ENCODE peak calls at places on chromosomes 5 and 9, in five cellular contexts. One of them, this sample, is unnamed.

GRCh38 chr9:116318463-116319271 is 165.1 kb downstream of the PAPPA start:
- DNase-seq in left ventricle myocardium inferior: peak; percentile 73
- DNase-seq in GM23248: peak; percentile 82
- DNase-seq in coronary artery: no peak
- DNase-seq in Karpas-422: no peak
- DNase-seq in this sample: no peak

GRCh38 chr9:95507456-95508241 is 9.1 kb downstream of the PTCH1 start:
- DNase-seq in Karpas-422: peak; percentile 74
- DNase-seq in GM23248: peak; percentile 75
- DNase-seq in left ventricle myocardium inferior: peak; percentile 52
- DNase-seq in coronary artery: no peak
- DNase-seq in this sample: peak; percentile 45

GRCh38 chr5:34484591-34485228 is 171.4 kb upstream of the RAI14 start:
- DNase-seq in Karpas-422: no peak
- DNase-seq in GM23248: peak; percentile 52
- DNase-seq in coronary artery: no peak
- DNase-seq in left ventricle myocardium inferior: no peak
- DNase-seq in this sample: no peak

GRCh38 chr9:36867672-36868471 is 166.2 kb downstream of the PAX5 start:
- DNase-seq in Karpas-422: no peak
- DNase-seq in coronary artery: no peak
- DNase-seq in left ventricle myocardium inferior: no peak
- DNase-seq in GM23248: no peak
- DNase-seq in this sample: no peak

GRCh38 chr5:172505403-172505759 is 51.1 kb upstream of the SH3PXD2B start:
- DNase-seq in Karpas-422: no peak
- DNase-seq in left ventricle myocardium inferior: no peak
- DNase-seq in coronary artery: peak; percentile 22
- DNase-seq in GM23248: no peak
- DNase-seq in this sample: no peak

GRCh38 chr9:129464972-129465833 is 155.7 kb downstream of the C9orf50 start:
- DNase-seq in coronary artery: no peak
- DNase-seq in Karpas-422: no peak
- DNase-seq in GM23248: peak; percentile 67
- DNase-seq in left ventricle myocardium inferior: no peak
- DNase-seq in this sample: no peak

GRCh38 chr5:143657814-143658395 is 154.1 kb upstream of the HMHB1 start:
- DNase-seq in Karpas-422: peak; percentile 70
- DNase-seq in left ventricle myocardium inferior: no peak
- DNase-seq in GM23248: no peak
- DNase-seq in coronary artery: no peak
- DNase-seq in this sample: no peak

GRCh38 chr5:93385665-93386064 is 195.4 kb downstream of the NR2F1-AS1 start:
- DNase-seq in left ventricle myocardium inferior: no peak
- DNase-seq in coronary artery: no peak
- DNase-seq in GM23248: peak; percentile 21
- DNase-seq in Karpas-422: no peak
- DNase-seq in this sample: no peak

GRCh38 chr9:113623851-113624485 is 160.4 kb downstream of the RGS3 start:
- DNase-seq in Karpas-422: no peak
- DNase-seq in GM23248: no peak
- DNase-seq in left ventricle myocardium inferior: no peak
- DNase-seq in coronary artery: peak; percentile 45
- DNase-seq in this sample: no peak

GRCh38 chr5:151012857-151013256 is 7.5 kb upstream of the GPX3 start:
- DNase-seq in coronary artery: no peak
- DNase-seq in GM23248: no peak
- DNase-seq in Karpas-422: no peak
- DNase-seq in left ventricle myocardium inferior: no peak
- DNase-seq in this sample: no peak

GRCh38 chr5:178332096-178332780 is 99.6 kb upstream of the PHYKPL start:
- DNase-seq in coronary artery: no peak
- DNase-seq in GM23248: no peak
- DNase-seq in left ventricle myocardium inferior: no peak
- DNase-seq in Karpas-422: no peak
- DNase-seq in this sample: no peak

GRCh38 chr5:136686192-136686872 is 321.0 kb upstream of the TRPC7 start:
- DNase-seq in Karpas-422: peak; percentile 65
- DNase-seq in left ventricle myocardium inferior: no peak
- DNase-seq in GM23248: peak; percentile 46
- DNase-seq in coronary artery: no peak
- DNase-seq in this sample: no peak

GRCh38 chr5:62486672-62487071 is 74.1 kb downstream of the IPO11 start:
- DNase-seq in left ventricle myocardium inferior: no peak
- DNase-seq in Karpas-422: no peak
- DNase-seq in GM23248: no peak
- DNase-seq in coronary artery: no peak
- DNase-seq in this sample: no peak

GRCh38 chr5:137199201-137199600 is 299.9 kb downstream of the SPOCK1 start:
- DNase-seq in left ventricle myocardium inferior: no peak
- DNase-seq in coronary artery: no peak
- DNase-seq in Karpas-422: no peak
- DNase-seq in GM23248: no peak
- DNase-seq in this sample: no peak

GRCh38 chr9:93576296-93577044 is at the start of gene PHF2:
- DNase-seq in Karpas-422: peak; percentile 67
- DNase-seq in left ventricle myocardium inferior: no peak
- DNase-seq in GM23248: peak; percentile 61
- DNase-seq in coronary artery: peak; percentile 59
- DNase-seq in this sample: no peak

GRCh38 chr5:14718778-14719177 is 54.3 kb downstream of the OTULIN start:
- DNase-seq in Karpas-422: no peak
- DNase-seq in left ventricle myocardium inferior: no peak
- DNase-seq in coronary artery: peak; percentile 26
- DNase-seq in GM23248: no peak
- DNase-seq in this sample: no peak

GRCh38 chr9:87194471-87194870 is 247.2 kb upstream of the GAS1 start:
- DNase-seq in Karpas-422: no peak
- DNase-seq in GM23248: peak; percentile 89
- DNase-seq in left ventricle myocardium inferior: no peak
- DNase-seq in coronary artery: no peak
- DNase-seq in this sample: no peak

GRCh38 chr9:8338742-8339425 is 539.3 kb upstream of the DMAC1 start:
- DNase-seq in coronary artery: no peak
- DNase-seq in left ventricle myocardium inferior: no peak
- DNase-seq in GM23248: no peak
- DNase-seq in Karpas-422: no peak
- DNase-seq in this sample: no peak

GRCh38 chr5:51384281-51384840 is 1.1 kb downstream of the ISL1 start:
- DNase-seq in GM23248: no peak
- DNase-seq in left ventricle myocardium inferior: no peak
- DNase-seq in coronary artery: no peak
- DNase-seq in Karpas-422: no peak
- DNase-seq in this sample: no peak

GRCh38 chr5:76367623-76368366 is 35.3 kb upstream of the IQGAP2 start:
- DNase-seq in Karpas-422: no peak
- DNase-seq in GM23248: peak; percentile 18
- DNase-seq in coronary artery: no peak
- DNase-seq in left ventricle myocardium inferior: no peak
- DNase-seq in this sample: no peak

GRCh38 chr9:70412678-70413426 is 1.6 kb downstream of the KLF9 start:
- DNase-seq in GM23248: peak; percentile 85
- DNase-seq in Karpas-422: no peak
- DNase-seq in left ventricle myocardium inferior: peak; percentile 90
- DNase-seq in coronary artery: peak; percentile 94
- DNase-seq in this sample: peak; percentile 74

GRCh38 chr5:15529821-15530220 is 29.8 kb downstream of the FBXL7 start:
- DNase-seq in left ventricle myocardium inferior: no peak
- DNase-seq in coronary artery: no peak
- DNase-seq in Karpas-422: no peak
- DNase-seq in GM23248: no peak
- DNase-seq in this sample: no peak

GRCh38 chr5:10555134-10555733 is 8.6 kb upstream of the ANKRD33B start:
- DNase-seq in left ventricle myocardium inferior: no peak
- DNase-seq in coronary artery: no peak
- DNase-seq in GM23248: peak; percentile 90
- DNase-seq in Karpas-422: no peak
- DNase-seq in this sample: no peak

GRCh38 chr5:67453526-67453925 is 256.9 kb upstream of the CD180 start:
- DNase-seq in coronary artery: no peak
- DNase-seq in GM23248: no peak
- DNase-seq in left ventricle myocardium inferior: no peak
- DNase-seq in Karpas-422: no peak
- DNase-seq in this sample: no peak

DNA sequence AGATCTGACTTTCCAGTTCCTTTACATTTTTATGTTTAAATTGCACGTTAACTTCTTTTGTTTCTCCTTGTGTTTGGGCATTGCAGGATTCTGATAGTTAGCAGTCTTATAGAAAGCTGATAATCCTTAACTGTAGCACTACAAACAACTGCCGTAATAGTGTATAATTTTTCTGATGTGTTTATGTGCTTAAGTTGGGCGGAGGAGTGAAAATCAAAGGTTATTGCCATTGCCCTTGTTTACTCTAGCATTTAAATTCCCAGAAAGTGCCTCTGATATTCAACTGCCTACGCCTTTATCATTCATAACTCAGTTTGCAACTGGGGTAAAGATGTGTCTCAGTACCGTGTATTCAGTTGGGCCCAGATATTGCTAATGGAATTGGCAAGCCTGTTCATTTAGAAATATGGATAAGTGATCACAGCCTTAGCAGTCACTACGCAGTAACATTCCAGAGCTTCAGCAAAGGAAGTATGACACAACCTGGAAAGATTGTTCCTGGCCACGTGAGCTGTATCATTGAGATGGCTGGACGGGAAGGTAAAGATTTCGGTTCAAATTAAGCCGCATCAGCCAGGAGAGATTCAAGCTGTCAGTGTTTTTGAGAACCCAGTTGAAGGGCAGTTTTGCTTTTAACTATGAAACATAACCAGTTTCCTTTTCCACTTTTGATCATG is 28.1 kb upstream of the LRRTM2 start:
- DNase-seq in Karpas-422: no peak
- DNase-seq in left ventricle myocardium inferior: no peak
- DNase-seq in GM23248: peak; percentile 47
- DNase-seq in coronary artery: no peak
- DNase-seq in this sample: no peak
- H3K27ac ChIP-seq in Karpas-422: no peak overlapping the region
- H3K27ac ChIP-seq in left ventricle myocardium inferior: peak overlapping the region; percentile 58
- H3K27ac ChIP-seq in GM23248: no peak overlapping the region
- H3K27ac ChIP-seq in coronary artery: no peak overlapping the region
- H3K27ac ChIP-seq in this sample: no peak overlapping the region

DNA sequence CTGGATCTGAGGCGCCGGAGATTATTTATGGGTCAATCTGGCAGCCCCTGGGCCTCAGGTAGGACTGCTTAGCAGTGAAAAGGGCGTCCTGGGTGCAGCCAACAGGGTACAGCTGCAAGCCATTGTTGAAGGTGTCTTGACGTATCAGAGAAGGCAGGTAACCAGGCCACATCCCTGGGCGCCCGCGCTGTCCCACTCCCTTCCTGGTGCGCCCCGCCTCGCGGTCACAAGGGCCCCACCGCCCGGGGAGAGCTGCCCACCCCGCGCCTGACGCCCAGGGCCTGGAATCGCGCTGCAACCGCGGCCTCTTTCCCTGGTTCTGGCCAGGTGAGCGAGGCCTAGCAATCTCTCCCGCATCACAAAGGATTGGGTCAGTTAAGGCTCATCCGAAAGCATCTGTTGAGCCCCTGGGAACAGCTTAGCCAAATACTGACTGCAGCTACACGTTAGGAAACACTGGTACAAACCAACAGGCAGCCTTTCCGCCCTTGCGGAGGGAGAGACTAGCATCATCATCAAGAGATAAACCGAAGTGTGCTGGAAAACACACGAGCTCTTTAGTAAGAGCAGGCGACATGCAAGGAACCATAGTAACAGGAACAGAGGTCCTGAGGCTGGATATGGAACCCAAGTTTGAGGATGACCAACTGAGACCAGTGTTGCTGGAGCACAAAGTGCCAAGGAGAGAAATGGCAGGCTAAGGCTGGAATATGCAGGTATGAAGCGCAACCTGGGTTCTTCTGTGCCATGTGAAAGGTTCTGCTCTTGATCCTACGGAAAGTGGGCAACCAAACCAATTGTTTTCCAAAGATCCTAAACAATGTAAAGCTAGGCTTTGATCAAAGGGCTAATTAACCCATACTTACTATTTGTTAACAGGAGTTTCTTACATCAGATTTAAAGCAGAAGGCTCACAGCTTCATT is 3.5 kb downstream of the RPS23 start:
- DNase-seq in GM23248: no peak
- DNase-seq in coronary artery: no peak
- DNase-seq in left ventricle myocardium inferior: no peak
- DNase-seq in Karpas-422: no peak
- DNase-seq in this sample: no peak
- H3K27ac ChIP-seq in GM23248: no peak overlapping the region
- H3K27ac ChIP-seq in coronary artery: no peak overlapping the region
- H3K27ac ChIP-seq in left ventricle myocardium inferior: no peak overlapping the region
- H3K27ac ChIP-seq in Karpas-422: peak overlapping the region; percentile 46
- H3K27ac ChIP-seq in this sample: no peak overlapping the region

GRCh38 chr5:133485468-133485867 is 126.9 kb downstream of the FSTL4 start:
- DNase-seq in GM23248: no peak
- DNase-seq in left ventricle myocardium inferior: no peak
- DNase-seq in coronary artery: no peak
- DNase-seq in Karpas-422: no peak
- DNase-seq in this sample: no peak

GRCh38 chr5:133480366-133480765 is 132.0 kb downstream of the FSTL4 start:
- DNase-seq in coronary artery: peak; percentile 59
- DNase-seq in Karpas-422: no peak
- DNase-seq in GM23248: no peak
- DNase-seq in left ventricle myocardium inferior: no peak
- DNase-seq in this sample: no peak

GRCh38 chr5:133482033-133482432 is 130.3 kb downstream of the FSTL4 start:
- DNase-seq in left ventricle myocardium inferior: no peak
- DNase-seq in GM23248: no peak
- DNase-seq in Karpas-422: no peak
- DNase-seq in coronary artery: no peak
- DNase-seq in this sample: no peak

GRCh38 chr5:133480866-133481265 is 131.5 kb downstream of the FSTL4 start:
- DNase-seq in coronary artery: peak; percentile 40
- DNase-seq in left ventricle myocardium inferior: no peak
- DNase-seq in Karpas-422: no peak
- DNase-seq in GM23248: no peak
- DNase-seq in this sample: no peak

DNA sequence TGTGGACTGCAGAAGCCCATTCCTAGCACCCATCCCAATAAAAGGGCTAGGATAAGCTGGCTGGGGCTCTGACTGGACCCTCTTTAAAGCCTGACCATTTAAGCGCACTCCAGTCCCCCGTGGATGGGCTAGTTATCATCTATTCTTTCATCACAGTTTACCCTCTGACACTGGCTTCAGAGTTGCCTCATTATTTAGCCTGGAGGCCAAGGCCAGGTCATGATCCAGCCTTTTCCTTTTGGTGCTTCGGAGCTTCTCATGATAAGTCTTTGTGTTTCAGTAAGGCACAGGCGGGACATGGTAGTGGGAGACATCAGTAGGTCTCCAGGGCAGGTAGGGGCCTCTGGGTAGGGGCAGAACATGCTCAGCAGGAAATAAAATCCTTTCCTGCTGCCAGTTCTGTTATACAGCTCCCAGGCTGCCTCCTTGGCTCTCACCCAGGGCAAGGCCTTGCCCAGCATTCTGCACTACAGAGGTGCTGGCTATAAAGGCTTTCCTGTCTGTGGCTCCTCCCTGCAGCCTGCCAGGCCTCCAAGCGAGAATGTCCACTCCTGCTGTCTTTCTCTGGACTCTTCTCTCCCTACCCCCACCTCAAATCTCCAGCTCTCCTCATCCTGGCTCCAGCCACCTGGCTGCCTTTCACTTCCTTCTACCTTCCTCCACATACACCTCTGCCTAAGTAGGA is 128.8 kb downstream of the FSTL4 start:
- DNase-seq in coronary artery: peak; percentile 46
- DNase-seq in left ventricle myocardium inferior: peak; percentile 29
- DNase-seq in Karpas-422: no peak
- DNase-seq in GM23248: no peak
- DNase-seq in this sample: no peak
- H3K27ac ChIP-seq in coronary artery: no peak overlapping the region
- H3K27ac ChIP-seq in left ventricle myocardium inferior: no peak overlapping the region
- H3K27ac ChIP-seq in Karpas-422: no peak overlapping the region
- H3K27ac ChIP-seq in GM23248: no peak overlapping the region
- H3K27ac ChIP-seq in this sample: no peak overlapping the region

GRCh38 chr5:69494481-69494880 is 1.9 kb downstream of the OCLN start:
- DNase-seq in GM23248: no peak
- DNase-seq in coronary artery: no peak
- DNase-seq in left ventricle myocardium inferior: no peak
- DNase-seq in Karpas-422: no peak
- DNase-seq in this sample: no peak
- H3K27ac ChIP-seq in GM23248: no peak overlapping the region
- H3K27ac ChIP-seq in coronary artery: no peak overlapping the region
- H3K27ac ChIP-seq in left ventricle myocardium inferior: no peak overlapping the region
- H3K27ac ChIP-seq in Karpas-422: no peak overlapping the region
- H3K27ac ChIP-seq in this sample: no peak overlapping the region